ENCODE peak calls at places on chromosomes 16 and 17, in ten cellular contexts. One of them, this sample, is unnamed.

GRCh38 chr17:59149841-59150511 is 5.0 kb downstream of the SKA2 start:
- DNase-seq in body of pancreas: no peak
- DNase-seq in adrenal gland: no peak
- DNase-seq in colonic mucosa: no peak
- DNase-seq in stomach: no peak
- DNase-seq in tibial artery: no peak
- DNase-seq in left lung: no peak
- DNase-seq in ovary: no peak
- DNase-seq in RWPE2: no peak
- DNase-seq in PC-3: peak; percentile 48
- DNase-seq in this sample: no peak

GRCh38 chr16:17213025-17213424 is 257.7 kb downstream of the XYLT1 start:
- DNase-seq in body of pancreas: no peak
- DNase-seq in adrenal gland: no peak
- DNase-seq in colonic mucosa: no peak
- DNase-seq in stomach: no peak
- DNase-seq in tibial artery: no peak
- DNase-seq in left lung: no peak
- DNase-seq in ovary: no peak
- DNase-seq in RWPE2: no peak
- DNase-seq in PC-3: no peak
- DNase-seq in this sample: no peak

GRCh38 chr17:82745524-82745923 is 6.3 kb upstream of the TBCD start:
- DNase-seq in body of pancreas: no peak
- DNase-seq in adrenal gland: no peak
- DNase-seq in colonic mucosa: no peak
- DNase-seq in stomach: no peak
- DNase-seq in tibial artery: no peak
- DNase-seq in left lung: no peak
- DNase-seq in ovary: no peak
- DNase-seq in RWPE2: no peak
- DNase-seq in PC-3: no peak
- DNase-seq in this sample: no peak

GRCh38 chr17:3800362-3801042 is 486 bp downstream of the ITGAE start:
- DNase-seq in body of pancreas: no peak
- DNase-seq in adrenal gland: no peak
- DNase-seq in colonic mucosa: no peak
- DNase-seq in stomach: peak; percentile 20
- DNase-seq in tibial artery: no peak
- DNase-seq in left lung: no peak
- DNase-seq in ovary: peak; percentile 33
- DNase-seq in RWPE2: no peak
- DNase-seq in PC-3: no peak
- DNase-seq in this sample: no peak

GRCh38 chr17:27625856-27626255 is 5.1 kb upstream of the LGALS9 start:
- DNase-seq in body of pancreas: no peak
- DNase-seq in adrenal gland: no peak
- DNase-seq in colonic mucosa: no peak
- DNase-seq in stomach: no peak
- DNase-seq in tibial artery: no peak
- DNase-seq in left lung: no peak
- DNase-seq in ovary: no peak
- DNase-seq in RWPE2: no peak
- DNase-seq in PC-3: no peak
- DNase-seq in this sample: no peak

GRCh38 chr17:51815097-51815496 is 343.4 kb downstream of the CA10 start:
- DNase-seq in body of pancreas: no peak
- DNase-seq in adrenal gland: no peak
- DNase-seq in colonic mucosa: no peak
- DNase-seq in stomach: no peak
- DNase-seq in tibial artery: no peak
- DNase-seq in left lung: no peak
- DNase-seq in ovary: no peak
- DNase-seq in RWPE2: no peak
- DNase-seq in PC-3: peak; percentile 7
- DNase-seq in this sample: no peak

GRCh38 chr16:87855852-87856715 is 13.2 kb downstream of the SLC7A5 start:
- DNase-seq in body of pancreas: peak; percentile 60
- DNase-seq in adrenal gland: peak; percentile 57
- DNase-seq in colonic mucosa: peak; percentile 67
- DNase-seq in stomach: peak; percentile 86
- DNase-seq in tibial artery: peak; percentile 83
- DNase-seq in left lung: peak; percentile 84
- DNase-seq in ovary: no peak
- DNase-seq in RWPE2: peak; percentile 72
- DNase-seq in PC-3: peak; percentile 80
- DNase-seq in this sample: peak; percentile 70

GRCh38 chr16:3861808-3862451 is 18.6 kb downstream of the CREBBP start:
- DNase-seq in body of pancreas: no peak
- DNase-seq in adrenal gland: no peak
- DNase-seq in colonic mucosa: no peak
- DNase-seq in stomach: no peak
- DNase-seq in tibial artery: no peak
- DNase-seq in left lung: no peak
- DNase-seq in ovary: no peak
- DNase-seq in RWPE2: no peak
- DNase-seq in PC-3: no peak
- DNase-seq in this sample: no peak

GRCh38 chr17:28968914-28969295 is 17.6 kb upstream of the PHF12 start:
- DNase-seq in body of pancreas: no peak
- DNase-seq in adrenal gland: no peak
- DNase-seq in colonic mucosa: no peak
- DNase-seq in stomach: no peak
- DNase-seq in tibial artery: no peak
- DNase-seq in left lung: no peak
- DNase-seq in ovary: no peak
- DNase-seq in RWPE2: no peak
- DNase-seq in PC-3: no peak
- DNase-seq in this sample: no peak

GRCh38 chr17:28969706-28970393 is 18.5 kb upstream of the PHF12 start:
- DNase-seq in body of pancreas: no peak
- DNase-seq in adrenal gland: no peak
- DNase-seq in colonic mucosa: no peak
- DNase-seq in stomach: no peak
- DNase-seq in tibial artery: no peak
- DNase-seq in left lung: no peak
- DNase-seq in ovary: no peak
- DNase-seq in RWPE2: no peak
- DNase-seq in PC-3: no peak
- DNase-seq in this sample: no peak

GRCh38 chr17:28970879-28971278 is 19.6 kb upstream of the PHF12 start:
- DNase-seq in body of pancreas: no peak
- DNase-seq in adrenal gland: no peak
- DNase-seq in colonic mucosa: no peak
- DNase-seq in stomach: no peak
- DNase-seq in tibial artery: no peak
- DNase-seq in left lung: no peak
- DNase-seq in ovary: no peak
- DNase-seq in RWPE2: no peak
- DNase-seq in PC-3: no peak
- DNase-seq in this sample: no peak

GRCh38 chr17:28967240-28968135 is 16.2 kb upstream of the PHF12 start:
- DNase-seq in body of pancreas: no peak
- DNase-seq in adrenal gland: no peak
- DNase-seq in colonic mucosa: no peak
- DNase-seq in stomach: no peak
- DNase-seq in tibial artery: no peak
- DNase-seq in left lung: no peak
- DNase-seq in ovary: no peak
- DNase-seq in RWPE2: no peak
- DNase-seq in PC-3: no peak
- DNase-seq in this sample: peak; percentile 19

GRCh38 chr17:28968269-28968913 is 17.1 kb upstream of the PHF12 start:
- DNase-seq in body of pancreas: peak; percentile 30
- DNase-seq in adrenal gland: no peak
- DNase-seq in colonic mucosa: no peak
- DNase-seq in stomach: no peak
- DNase-seq in tibial artery: no peak
- DNase-seq in left lung: no peak
- DNase-seq in ovary: no peak
- DNase-seq in RWPE2: no peak
- DNase-seq in PC-3: no peak
- DNase-seq in this sample: no peak
- H3K4me3 ChIP-seq in body of pancreas: no peak overlapping the region
- H3K4me3 ChIP-seq in adrenal gland: no peak overlapping the region
- H3K4me3 ChIP-seq in colonic mucosa: no peak overlapping the region
- H3K4me3 ChIP-seq in stomach: no peak overlapping the region
- H3K4me3 ChIP-seq in tibial artery: no peak overlapping the region
- H3K4me3 ChIP-seq in left lung: no peak overlapping the region
- H3K4me3 ChIP-seq in ovary: no peak overlapping the region
- H3K4me3 ChIP-seq in RWPE2: no peak overlapping the region
- H3K4me3 ChIP-seq in PC-3: no peak overlapping the region
- H3K4me3 ChIP-seq in this sample: no peak overlapping the region

DNA sequence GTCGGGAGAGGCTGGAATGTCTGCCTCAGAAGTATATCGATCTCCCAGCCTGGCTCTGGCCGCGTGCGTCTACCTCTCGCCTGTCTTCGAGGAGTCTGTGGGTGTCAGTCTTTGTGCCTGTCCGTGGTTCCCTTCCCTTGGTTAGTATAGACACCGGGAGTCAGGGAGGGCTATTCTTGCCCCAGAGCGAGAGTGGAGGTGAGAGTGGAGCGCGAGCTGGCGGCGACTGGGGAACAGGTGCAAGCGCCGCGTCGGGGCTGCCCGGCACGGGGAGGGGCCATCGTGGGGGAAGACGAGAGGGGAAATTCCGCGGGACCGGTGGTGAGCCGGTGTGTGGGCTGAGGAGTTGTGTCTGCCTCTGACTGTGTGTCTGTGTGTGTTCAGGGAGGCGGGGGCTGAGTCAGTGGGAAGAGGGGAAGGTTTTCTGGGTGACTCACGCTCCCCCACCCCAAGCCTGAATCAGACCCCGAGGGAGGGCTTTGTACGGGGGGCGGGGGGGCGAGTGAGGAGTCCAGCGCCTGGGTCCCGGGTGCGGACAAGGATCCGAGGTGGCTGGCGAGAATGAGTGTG is 8.4 kb downstream of the KDM6B start:
- DNase-seq in body of pancreas: peak; percentile 75
- DNase-seq in adrenal gland: peak; percentile 83
- DNase-seq in colonic mucosa: peak; percentile 74
- DNase-seq in stomach: peak; percentile 77
- DNase-seq in tibial artery: peak; percentile 90
- DNase-seq in left lung: peak; percentile 89
- DNase-seq in ovary: peak; percentile 85
- DNase-seq in RWPE2: peak; percentile 90
- DNase-seq in PC-3: peak; percentile 83
- DNase-seq in this sample: peak; percentile 83
- H3K4me1 ChIP-seq in body of pancreas: peaks cover 55% of the 10 kb centered on the region
- H3K4me1 ChIP-seq in adrenal gland: peaks cover 42% of the 10 kb centered on the region
- H3K4me1 ChIP-seq in colonic mucosa: peaks cover 33% of the 10 kb centered on the region
- H3K4me1 ChIP-seq in stomach: peaks cover 71% of the 10 kb centered on the region
- H3K4me1 ChIP-seq in tibial artery: peaks cover 43% of the 10 kb centered on the region
- H3K4me1 ChIP-seq in left lung: peaks cover 59% of the 10 kb centered on the region
- H3K4me1 ChIP-seq in ovary: peaks cover 17% of the 10 kb centered on the region
- H3K4me1 ChIP-seq in RWPE2: peaks cover 15% of the 10 kb centered on the region
- H3K4me1 ChIP-seq in PC-3: peaks cover 33% of the 10 kb centered on the region
- H3K4me1 ChIP-seq in this sample: peaks cover 43% of the 10 kb centered on the region

GRCh38 chr17:47695664-47696376 is 1.9 kb downstream of the TBKBP1 start:
- DNase-seq in body of pancreas: no peak
- DNase-seq in adrenal gland: no peak
- DNase-seq in colonic mucosa: no peak
- DNase-seq in stomach: no peak
- DNase-seq in tibial artery: peak; percentile 63
- DNase-seq in left lung: peak; percentile 31
- DNase-seq in ovary: no peak
- DNase-seq in RWPE2: peak; percentile 67
- DNase-seq in PC-3: no peak
- DNase-seq in this sample: no peak

GRCh38 chr17:47698749-47699535 is 5.0 kb downstream of the TBKBP1 start:
- DNase-seq in body of pancreas: peak; percentile 65
- DNase-seq in adrenal gland: peak; percentile 63
- DNase-seq in colonic mucosa: peak; percentile 69
- DNase-seq in stomach: peak; percentile 72
- DNase-seq in tibial artery: peak; percentile 72
- DNase-seq in left lung: peak; percentile 58
- DNase-seq in ovary: peak; percentile 75
- DNase-seq in RWPE2: no peak
- DNase-seq in PC-3: peak; percentile 75
- DNase-seq in this sample: peak; percentile 65

GRCh38 chr17:47696717-47697642 is 3.0 kb downstream of the TBKBP1 start:
- DNase-seq in body of pancreas: no peak
- DNase-seq in adrenal gland: no peak
- DNase-seq in colonic mucosa: no peak
- DNase-seq in stomach: no peak
- DNase-seq in tibial artery: peak; percentile 62
- DNase-seq in left lung: peak; percentile 26
- DNase-seq in ovary: no peak
- DNase-seq in RWPE2: peak; percentile 57
- DNase-seq in PC-3: no peak
- DNase-seq in this sample: no peak

GRCh38 chr17:47699536-47699840 is 5.5 kb downstream of the TBKBP1 start:
- DNase-seq in body of pancreas: no peak
- DNase-seq in adrenal gland: no peak
- DNase-seq in colonic mucosa: no peak
- DNase-seq in stomach: no peak
- DNase-seq in tibial artery: no peak
- DNase-seq in left lung: peak; percentile 24
- DNase-seq in ovary: no peak
- DNase-seq in RWPE2: no peak
- DNase-seq in PC-3: no peak
- DNase-seq in this sample: no peak

GRCh38 chr17:47697948-47698711 is 4.2 kb downstream of the TBKBP1 start:
- DNase-seq in body of pancreas: no peak
- DNase-seq in adrenal gland: no peak
- DNase-seq in colonic mucosa: no peak
- DNase-seq in stomach: no peak
- DNase-seq in tibial artery: peak; percentile 57
- DNase-seq in left lung: peak; percentile 27
- DNase-seq in ovary: no peak
- DNase-seq in RWPE2: peak; percentile 39
- DNase-seq in PC-3: no peak
- DNase-seq in this sample: peak; percentile 43
- TF ChIP-seq CTCF in body of pancreas: no peak
- TF ChIP-seq CTCF in adrenal gland: no peak
- TF ChIP-seq CTCF in colonic mucosa: no peak
- TF ChIP-seq CTCF in stomach: no peak
- TF ChIP-seq CTCF in tibial artery: no peak
- TF ChIP-seq CTCF in left lung: no peak
- TF ChIP-seq CTCF in ovary: no peak
- TF ChIP-seq CTCF in RWPE2: no peak
- TF ChIP-seq CTCF in PC-3: no peak
- TF ChIP-seq CTCF in this sample: no peak

GRCh38 chr16:81476732-81477131 is 32.1 kb downstream of the CMIP start:
- DNase-seq in body of pancreas: no peak
- DNase-seq in adrenal gland: no peak
- DNase-seq in colonic mucosa: no peak
- DNase-seq in stomach: no peak
- DNase-seq in tibial artery: no peak
- DNase-seq in left lung: no peak
- DNase-seq in ovary: no peak
- DNase-seq in RWPE2: no peak
- DNase-seq in PC-3: no peak
- DNase-seq in this sample: no peak

GRCh38 chr16:81473969-81474959 is 29.7 kb downstream of the CMIP start:
- DNase-seq in body of pancreas: no peak
- DNase-seq in adrenal gland: no peak
- DNase-seq in colonic mucosa: no peak
- DNase-seq in stomach: no peak
- DNase-seq in tibial artery: no peak
- DNase-seq in left lung: no peak
- DNase-seq in ovary: no peak
- DNase-seq in RWPE2: no peak
- DNase-seq in PC-3: no peak
- DNase-seq in this sample: no peak

GRCh38 chr16:81478876-81479496 is 34.4 kb downstream of the CMIP start:
- DNase-seq in body of pancreas: peak; percentile 67
- DNase-seq in adrenal gland: peak; percentile 73
- DNase-seq in colonic mucosa: peak; percentile 71
- DNase-seq in stomach: peak; percentile 75
- DNase-seq in tibial artery: no peak
- DNase-seq in left lung: peak; percentile 85
- DNase-seq in ovary: no peak
- DNase-seq in RWPE2: no peak
- DNase-seq in PC-3: no peak
- DNase-seq in this sample: no peak

GRCh38 chr16:81480856-81481821 is 36.5 kb downstream of the CMIP start:
- DNase-seq in body of pancreas: no peak
- DNase-seq in adrenal gland: peak; percentile 76
- DNase-seq in colonic mucosa: peak; percentile 47
- DNase-seq in stomach: peak; percentile 57
- DNase-seq in tibial artery: peak; percentile 82
- DNase-seq in left lung: peak; percentile 88
- DNase-seq in ovary: no peak
- DNase-seq in RWPE2: no peak
- DNase-seq in PC-3: no peak
- DNase-seq in this sample: peak; percentile 57

DNA sequence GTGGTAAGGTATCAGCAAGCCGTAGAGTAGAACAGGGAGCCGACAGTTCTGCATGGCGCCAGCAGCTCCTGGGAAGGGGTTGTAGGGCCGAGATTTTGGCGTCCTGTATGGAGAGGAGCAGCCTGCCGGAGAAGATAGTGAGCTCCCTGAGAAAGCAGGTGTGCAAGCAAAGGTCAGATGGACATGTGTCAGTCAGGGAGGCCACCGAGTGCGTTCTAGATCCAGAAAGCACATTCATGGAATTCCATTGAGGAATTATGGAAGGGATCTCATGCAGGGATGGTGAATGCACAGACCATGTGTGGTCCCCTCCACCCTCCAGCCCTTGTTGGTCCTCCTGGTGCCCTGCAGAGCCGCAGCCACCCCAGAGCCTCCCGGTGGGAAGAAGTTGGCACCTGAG is 33.7 kb downstream of the CMIP start:
- DNase-seq in body of pancreas: no peak
- DNase-seq in adrenal gland: no peak
- DNase-seq in colonic mucosa: no peak
- DNase-seq in stomach: no peak
- DNase-seq in tibial artery: no peak
- DNase-seq in left lung: no peak
- DNase-seq in ovary: no peak
- DNase-seq in RWPE2: no peak
- DNase-seq in PC-3: no peak
- DNase-seq in this sample: no peak
- H3K4me3 ChIP-seq in body of pancreas: no peak overlapping the region
- H3K4me3 ChIP-seq in adrenal gland: no peak overlapping the region
- H3K4me3 ChIP-seq in colonic mucosa: no peak overlapping the region
- H3K4me3 ChIP-seq in stomach: no peak overlapping the region
- H3K4me3 ChIP-seq in tibial artery: no peak overlapping the region
- H3K4me3 ChIP-seq in left lung: peak overlapping the region; percentile 18
- H3K4me3 ChIP-seq in ovary: no peak overlapping the region
- H3K4me3 ChIP-seq in RWPE2: no peak overlapping the region
- H3K4me3 ChIP-seq in PC-3: no peak overlapping the region
- H3K4me3 ChIP-seq in this sample: no peak overlapping the region